ENCODE peak calls at places on chromosomes 16 and 17, in four cellular contexts. Y is K562, U is GM12878, M is SK-N-SH. B is an unnamed sample.
A peak's percentile ranks its signal among the peaks of the same experiment; 100 is the strongest.

GRCh38 chr16:54657058-54657708 is 273.5 kb upstream of the IRX5 start:
- DNase-seq in M (no peak), U (no peak), Y (no peak), B (no peak)

GRCh38 chr16:66874079-66874775 is 6.1 kb upstream of the PDP2 start:
- DNase-seq in M (no peak), U (no peak), Y (no peak), B (no peak)

GRCh38 chr17:36092228-36092627 is 2.3 kb upstream of the CCL3 start:
- DNase-seq in U (peak; percentile 47), M (no peak), Y (no peak), B (no peak)

GRCh38 chr17:63568563-63568962 is 18.3 kb downstream of the DCAF7 start:
- DNase-seq in M (no peak), U (no peak), Y (no peak), B (no peak)

GRCh38 chr16:81275064-81275532 is 36.6 kb downstream of the BCO1 start:
- DNase-seq in M (no peak), U (no peak), Y (no peak), B (no peak)

GRCh38 chr17:43943769-43944418 is 1.6 kb upstream of the PPY start:
- DNase-seq in U (peak; percentile 38), M (peak; percentile 83), Y (peak; percentile 80), B (peak; percentile 70)

GRCh38 chr16:5321925-5322324 is 224.3 kb upstream of the EEF2KMT start:
- DNase-seq in Y (no peak), M (no peak), U (no peak), B (no peak)

GRCh38 chr17:5078106-5079028 is at the start of gene ZFP3:
- DNase-seq in M (peak; percentile 95), Y (no peak), U (peak; percentile 56), B (no peak)

GRCh38 chr16:89823087-89823823 is 5.0 kb upstream of the SPIRE2 start:
- DNase-seq in Y (no peak), M (no peak), U (no peak), B (no peak)

GRCh38 chr16:2212362-2213324 is 2.0 kb upstream of the BRICD5 start:
- DNase-seq in U (no peak), M (no peak), Y (no peak), B (no peak)

GRCh38 chr16:842061-842476 is 41.5 kb upstream of the GNG13 start:
- DNase-seq in U (no peak), Y (peak; percentile 64), M (no peak), B (no peak)

GRCh38 chr17:29113334-29113733 is 66.9 kb downstream of the MYO18A start:
- DNase-seq in M (no peak), U (no peak), Y (peak; percentile 35), B (no peak)

GRCh38 chr16:48462146-48462740 is 77.0 kb upstream of the SIAH1 start:
- DNase-seq in M (no peak), U (no peak), Y (no peak), B (no peak)

GRCh38 chr17:66675991-66676371 is 158.9 kb upstream of the CACNG5 start:
- DNase-seq in U (no peak), M (no peak), Y (no peak), B (no peak)

GRCh38 chr16:13767215-13767614 is 152.7 kb upstream of the ERCC4 start:
- DNase-seq in M (no peak), U (no peak), Y (no peak), B (no peak)

GRCh38 chr16:54080524-54081008 is 206.0 kb downstream of the IRX3 start:
- DNase-seq in U (no peak), Y (no peak), M (no peak), B (peak; percentile 94)

GRCh38 chr17:40953876-40954275 is 12.9 kb downstream of the KRT39 start:
- DNase-seq in Y (no peak), M (no peak), U (no peak), B (no peak)

GRCh38 chr16:57726433-57726947 is 9.1 kb upstream of the KATNB1 start:
- DNase-seq in U (no peak), M (no peak), Y (no peak), B (no peak)
- TF ChIP-seq NFIC in U (no peak), M (no peak), Y (no peak), B (no peak)

DNA sequence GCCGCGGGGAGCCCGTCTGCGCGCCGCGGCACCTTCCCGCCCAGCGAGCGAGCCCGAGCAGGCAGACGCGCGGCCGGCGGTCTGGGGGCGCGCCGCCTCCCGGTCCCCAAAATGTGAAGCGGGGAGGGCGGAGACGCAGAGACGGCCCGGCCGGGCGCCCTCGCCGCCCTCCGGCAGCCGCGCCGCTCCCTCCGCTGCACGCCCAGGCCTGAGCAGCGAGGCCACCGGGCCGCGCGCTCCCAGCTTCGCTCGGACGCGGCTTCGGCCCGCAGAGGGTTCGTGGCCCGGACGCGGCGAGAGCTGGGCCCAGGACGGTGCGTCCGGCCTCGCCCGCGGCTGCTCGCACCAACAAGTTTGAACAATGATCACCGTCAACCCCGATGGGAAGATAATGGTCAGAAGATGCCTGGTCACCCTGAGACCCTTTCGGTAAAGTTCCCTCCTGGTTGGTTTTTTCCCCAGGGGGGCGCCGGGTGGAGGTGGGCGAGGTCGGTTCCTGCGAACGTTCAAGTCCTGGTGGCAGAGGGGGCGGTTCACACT is 535 bp downstream of the MGAT5B start:
- DNase-seq in Y (peak; percentile 72), U (no peak), M (peak; percentile 88), B (no peak)
- TF ChIP-seq YY1 in Y (no peak), U (no peak), M (no peak), B (no peak)

GRCh38 chr17:42347198-42347597 is 41.0 kb downstream of the STAT3 start:
- DNase-seq in M (peak; percentile 27), Y (no peak), U (no peak), B (no peak)
- TF ChIP-seq NFIC in M (peak; percentile 98), Y (no peak), U (no peak), B (no peak)

DNA sequence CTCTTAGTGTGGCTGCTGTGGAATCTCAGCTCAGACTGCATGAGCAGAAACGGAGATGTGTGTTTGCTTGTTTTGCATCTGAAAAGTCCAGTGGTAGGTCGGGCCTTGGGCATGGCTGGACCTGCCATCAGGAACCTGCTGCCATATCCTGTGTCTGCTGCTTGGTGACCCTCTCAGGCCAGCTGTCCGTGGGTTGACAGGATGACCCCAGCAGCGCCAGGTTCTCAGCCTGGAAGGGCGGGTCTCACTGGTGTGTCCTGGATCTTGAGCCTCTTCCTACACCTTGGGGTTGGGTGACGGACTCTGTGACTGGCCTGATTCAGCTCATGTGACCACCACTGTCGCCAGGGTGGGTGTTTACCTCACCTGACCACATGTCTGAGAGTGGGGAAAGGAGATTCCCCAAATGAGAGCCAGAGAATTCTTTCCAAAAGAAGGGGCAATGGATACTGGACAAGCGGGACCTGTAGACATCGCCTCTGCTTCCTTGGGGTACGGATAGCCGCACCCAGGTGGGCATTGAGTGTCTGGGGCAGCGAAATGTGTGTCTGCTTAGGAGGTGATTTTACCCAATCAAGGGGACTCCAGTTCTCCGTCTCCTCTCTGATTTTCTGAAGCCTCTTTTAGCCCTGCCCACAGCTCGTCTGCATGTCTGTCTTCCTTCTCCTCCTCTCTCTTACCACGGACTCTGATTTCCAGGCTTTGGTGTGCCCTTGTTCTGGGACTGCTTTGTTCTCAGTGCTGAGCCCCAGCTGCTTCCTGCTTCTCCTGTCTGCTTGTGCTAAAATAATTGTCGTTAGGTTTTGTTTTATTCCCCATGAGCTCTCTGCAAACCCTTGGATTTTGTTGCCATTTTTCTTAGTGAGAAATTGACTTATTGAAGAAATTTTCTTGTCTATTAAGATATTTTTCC is 399.7 kb downstream of the CPPED1 start:
- DNase-seq in M (no peak), U (no peak), Y (no peak), B (no peak)
- TF ChIP-seq YY1 in M (no peak), U (no peak), Y (no peak), B (no peak)

DNA sequence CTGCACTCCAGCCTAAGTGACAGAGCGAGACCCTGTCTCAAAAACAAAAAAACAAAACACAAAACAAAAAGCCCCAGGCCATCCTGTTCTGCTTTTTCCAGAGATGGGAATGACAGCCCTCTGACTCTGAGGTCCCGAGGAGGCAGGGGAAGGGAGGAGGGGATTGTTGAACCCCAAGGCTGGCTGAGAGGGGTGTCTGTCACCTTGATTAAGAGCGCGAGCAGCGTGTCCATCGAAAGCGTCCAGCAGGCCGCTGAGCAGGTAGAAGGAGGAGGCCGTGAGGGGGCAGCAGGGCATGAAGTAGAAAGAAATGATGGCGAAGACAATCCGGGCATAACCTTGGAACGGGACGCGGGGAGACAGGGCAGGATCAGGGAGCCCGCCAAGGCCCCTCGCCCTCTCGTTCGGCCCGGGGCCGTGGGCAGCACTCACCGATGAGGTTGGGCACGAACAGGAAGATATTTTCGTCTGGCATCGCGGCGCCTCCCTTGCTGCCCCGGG is 593 bp downstream of the CDIPT start:
- DNase-seq in U (no peak), Y (peak; percentile 30), M (peak; percentile 63), B (no peak)
- TF ChIP-seq NFIC in U (no peak), Y (no peak), M (no peak), B (no peak)

GRCh38 chr17:39096435-39097158 is 54.8 kb downstream of the PLXDC1 start:
- DNase-seq in M (no peak), Y (no peak), U (no peak), B (no peak)
- TF ChIP-seq YY1 in M (no peak), Y (no peak), U (no peak), B (no peak)

GRCh38 chr17:77948690-77949114 is 9.8 kb upstream of the TNRC6C start:
- DNase-seq in U (no peak), M (peak; percentile 69), Y (no peak), B (peak; percentile 53)
- TF ChIP-seq NFIC in U (no peak), M (no peak), Y (no peak), B (no peak)

GRCh38 chr17:76123127-76123499 is 17.9 kb downstream of the FOXJ1 start:
- DNase-seq in Y (no peak), U (no peak), M (no peak), B (no peak)
- TF ChIP-seq YY1 in Y (no peak), U (no peak), M (no peak), B (no peak)

GRCh38 chr16:87729266-87729954 is 36.4 kb downstream of the KLHDC4 start:
- DNase-seq in M (no peak), U (no peak), Y (no peak), B (no peak)
- TF ChIP-seq NFIC in M (no peak), U (no peak), Y (no peak), B (no peak)

B was measured in HepG2.